ENCODE peak calls at places on chromosomes 1 and 21, in four cellular contexts. E, T, G and P are unnamed samples.

GRCh38 chr1:212255705-212256307 is 29.4 kb upstream of the PPP2R5A start:
- DNase-seq in T (no peak), E (no peak), G (no peak), P (no peak)

GRCh38 chr1:23010734-23011449 is 4.8 kb downstream of the TEX46 start:
- DNase-seq in E (no peak), G (no peak), T (peak; percentile 53), P (peak; percentile 48)

GRCh38 chr1:201656670-201657032 is 117.7 kb downstream of the NAV1 start:
- DNase-seq in E (no peak), T (no peak), G (no peak), P (peak; percentile 81)

GRCh38 chr1:36605942-36606690 is 123.4 kb upstream of the CSF3R start:
- DNase-seq in E (no peak), T (no peak), G (no peak), P (no peak)

GRCh38 chr1:183423541-183423940 is 5.4 kb upstream of the NMNAT2 start:
- DNase-seq in E (no peak), G (no peak), T (no peak), P (no peak)

GRCh38 chr1:1420654-1421134 is 382 bp downstream of the ANKRD65 start:
- DNase-seq in G (no peak), E (no peak), T (no peak), P (no peak)

GRCh38 chr21:38440746-38441145 is 57.5 kb downstream of the ERG start:
- DNase-seq in E (no peak), G (no peak), T (peak; percentile 94), P (peak; percentile 6)

GRCh38 chr21:38476385-38476784 is 21.9 kb downstream of the ERG start:
- DNase-seq in G (no peak), T (no peak), E (no peak), P (no peak)

GRCh38 chr1:181998858-181999257 is 62.7 kb downstream of the ZNF648 start:
- DNase-seq in G (no peak), E (no peak), T (no peak), P (no peak)

GRCh38 chr1:55362558-55362957 is 147.4 kb upstream of the USP24 start:
- DNase-seq in T (peak; percentile 72), G (no peak), E (no peak), P (peak; percentile 86)

GRCh38 chr1:17239420-17239819 is 9.5 kb upstream of the PADI3 start:
- DNase-seq in T (peak; percentile 95), G (peak; percentile 55), E (no peak), P (peak; percentile 95)

GRCh38 chr1:83931658-83932253 is 67.2 kb downstream of the TTLL7 start:
- DNase-seq in G (peak; percentile 4), T (peak; percentile 77), E (no peak), P (peak; percentile 20)

GRCh38 chr1:24764848-24765247 is 19.6 kb downstream of the CLIC4 start:
- DNase-seq in T (no peak), E (no peak), G (no peak), P (no peak)

GRCh38 chr21:31927872-31928476 is 55.2 kb downstream of the HUNK start:
- DNase-seq in G (no peak), T (no peak), E (no peak), P (no peak)

GRCh38 chr1:48916121-48917069 is 139.7 kb upstream of the BEND5 start:
- DNase-seq in E (no peak), G (no peak), T (peak; percentile 80), P (peak; percentile 17)

GRCh38 chr1:169051171-169051570 is 55.3 kb upstream of the ATP1B1 start:
- DNase-seq in T (no peak), G (no peak), E (no peak), P (no peak)

GRCh38 chr1:75630004-75630403 is 19.1 kb upstream of the SLC44A5 start:
- DNase-seq in E (no peak), G (no peak), T (no peak), P (no peak)

GRCh38 chr1:119358661-119359060 is 9.9 kb upstream of the HAO2 start:
- DNase-seq in E (no peak), G (no peak), T (no peak), P (no peak)

GRCh38 chr1:9418851-9419250 is 120.4 kb upstream of the SLC25A33 start:
- DNase-seq in E (no peak), T (no peak), G (no peak), P (no peak)

GRCh38 chr1:47578026-47578861 is 140.4 kb downstream of the FOXD2 start:
- DNase-seq in E (no peak), T (no peak), G (no peak), P (no peak)

GRCh38 chr1:159203621-159204020 is 1.1 kb upstream of the ACKR1 start:
- DNase-seq in E (no peak), T (no peak), G (no peak), P (no peak)

GRCh38 chr1:94729287-94729686 is 90.9 kb upstream of the SLC44A3 start:
- DNase-seq in T (peak; percentile 97), E (no peak), G (no peak), P (peak; percentile 74)

GRCh38 chr1:48208251-48208650 is 14.3 kb upstream of the SLC5A9 start:
- DNase-seq in E (no peak), T (no peak), G (no peak), P (no peak)

GRCh38 chr21:41762236-41762635 is 4.6 kb downstream of the RIPK4 start:
- DNase-seq in E (no peak), G (no peak), T (no peak), P (no peak)

GRCh38 chr1:189149547-189150375 is 1327.9 kb downstream of the BRINP3 start:
- DNase-seq in G (no peak), T (no peak), E (peak; percentile 70), P (no peak)

GRCh38 chr1:172778461-172779455 is 119.9 kb downstream of the FASLG start:
- DNase-seq in E (no peak), T (peak; percentile 19), G (peak; percentile 46), P (peak; percentile 11)

GRCh38 chr1:170182442-170182841 is 36.7 kb downstream of the NTMT2 start:
- DNase-seq in E (no peak), G (no peak), T (no peak), P (no peak)

GRCh38 chr1:81142099-81142776 is 658.5 kb upstream of the ADGRL2 start:
- DNase-seq in G (no peak), T (peak; percentile 85), E (no peak), P (peak; percentile 85)

GRCh38 chr1:201356701-201357100 is 20.8 kb downstream of the TNNT2 start:
- DNase-seq in G (no peak), E (no peak), T (no peak), P (no peak)

GRCh38 chr1:91402023-91402422 is 2.6 kb downstream of the HFM1 start:
- DNase-seq in T (peak; percentile 39), G (no peak), E (no peak), P (peak; percentile 33)

DNA sequence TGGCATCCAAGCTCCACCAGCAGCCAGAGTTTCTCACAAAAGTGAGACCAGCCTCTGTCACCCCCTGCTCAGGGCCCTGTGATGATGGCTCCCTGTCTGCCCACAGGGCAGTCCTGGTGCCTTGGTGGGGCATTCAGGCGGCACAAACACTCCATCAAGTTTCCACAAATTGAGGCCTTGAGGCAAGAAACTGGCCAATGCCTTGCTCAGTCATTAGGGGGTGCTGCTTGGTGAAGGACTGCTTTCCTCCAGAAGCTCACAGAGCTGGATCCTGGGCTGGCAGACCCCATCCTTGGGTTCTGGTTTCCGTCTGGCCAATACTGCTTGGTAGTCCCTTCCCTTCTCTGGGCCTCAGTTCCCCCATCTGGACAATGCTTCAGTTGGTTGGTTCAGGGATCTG is 12.5 kb upstream of the AHDC1 start:
- DNase-seq in G (no peak), E (peak; percentile 31), T (no peak), P (no peak)
- TF ChIP-seq CTCF in G (peak; percentile 45), E (no peak), T (peak; percentile 22), P (peak; percentile 3)

DNA sequence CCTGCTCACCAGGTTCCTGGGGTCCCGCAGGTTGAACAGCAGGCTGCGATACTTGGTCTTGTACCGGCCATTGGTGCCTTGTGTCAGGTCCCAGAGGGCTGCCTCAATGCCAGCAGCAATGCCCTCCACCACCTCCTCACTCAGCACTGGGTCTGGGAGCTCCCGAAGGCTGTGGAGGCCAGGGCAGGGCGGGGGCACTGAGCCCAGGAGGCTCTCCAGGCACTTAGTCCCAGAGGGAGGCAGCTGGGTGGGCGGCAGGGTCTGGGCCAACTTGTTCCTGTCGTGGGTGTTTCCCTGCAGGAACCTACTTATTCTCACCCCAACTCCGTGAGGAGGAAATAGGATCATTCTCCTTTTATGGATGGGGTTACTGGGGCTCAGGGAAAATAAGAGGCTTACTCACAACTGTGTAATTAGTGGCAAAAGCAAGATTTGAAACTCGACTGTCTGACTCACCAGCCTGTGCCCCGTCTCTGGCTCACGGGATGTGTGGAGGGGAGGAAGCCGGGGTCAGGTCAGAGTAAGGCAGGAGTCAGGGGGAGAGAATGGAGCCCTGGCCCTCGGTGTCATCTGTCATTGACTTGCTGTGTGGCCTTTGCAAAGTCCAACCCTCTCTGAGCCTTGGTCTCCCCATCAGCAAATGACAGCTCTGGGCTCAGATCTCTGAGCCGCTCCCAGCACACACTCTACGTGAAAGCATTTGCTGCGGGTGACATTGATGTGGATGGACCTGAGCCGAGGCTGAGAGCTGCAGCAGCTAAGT is 17.2 kb downstream of the SPOCD1 start:
- DNase-seq in E (no peak), G (no peak), T (peak; percentile 79), P (peak; percentile 96)
- H3K4me3 ChIP-seq in E (no peak overlapping the region), G (no peak overlapping the region), T (peak overlapping the region; percentile 66), P (peak overlapping the region; percentile 57)

GRCh38 chr1:34896612-34897011 is 32.8 kb downstream of the DLGAP3 start:
- DNase-seq in T (peak; percentile 12), G (no peak), E (no peak), P (peak; percentile 24)
- TF ChIP-seq CTCF in T (no peak), G (no peak), E (no peak), P (no peak)

GRCh38 chr1:200035397-200035955 is 8.0 kb downstream of the NR5A2 start:
- DNase-seq in G (no peak), T (no peak), E (no peak), P (peak; percentile 33)

GRCh38 chr1:200034821-200035396 is 7.4 kb downstream of the NR5A2 start:
- DNase-seq in G (no peak), T (no peak), E (no peak), P (peak; percentile 74)

GRCh38 chr1:200037501-200037900 is 10.0 kb downstream of the NR5A2 start:
- DNase-seq in T (no peak), G (no peak), E (no peak), P (no peak)

GRCh38 chr1:200036616-200037270 is 9.2 kb downstream of the NR5A2 start:
- DNase-seq in G (no peak), E (no peak), T (no peak), P (no peak)

DNA sequence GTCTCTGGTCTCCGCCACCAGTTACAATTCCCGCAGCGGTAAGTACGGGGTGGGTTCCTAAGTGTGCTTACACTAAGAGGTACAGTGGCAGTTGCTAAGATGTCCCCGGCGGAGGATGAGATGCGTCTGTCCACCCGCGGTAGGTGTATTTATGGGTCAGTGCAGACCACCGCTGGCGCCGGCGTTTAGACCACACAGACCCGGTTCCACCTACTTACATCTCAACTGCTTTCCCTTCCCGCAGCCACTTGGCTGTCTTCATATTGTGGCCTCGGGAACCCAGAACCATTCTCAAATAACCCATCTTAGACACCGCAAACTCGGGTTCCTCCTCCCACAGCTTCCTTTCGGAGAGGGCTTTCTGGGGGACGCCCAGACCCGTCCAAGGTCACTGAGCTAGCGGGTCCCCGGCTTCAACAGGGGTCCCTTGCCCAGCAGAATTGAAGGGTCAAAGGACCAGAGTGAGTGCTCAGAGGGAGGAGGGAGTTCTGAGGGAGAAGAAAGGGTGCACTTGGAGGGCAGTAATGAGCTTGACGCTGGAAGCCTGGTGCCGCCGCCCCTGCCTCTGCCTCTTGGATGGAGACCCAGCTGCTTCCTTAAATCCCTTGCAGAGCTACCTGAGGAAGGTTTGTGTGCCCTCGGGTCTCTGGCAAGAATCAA is 8.6 kb downstream of the NR5A2 start:
- DNase-seq in T (no peak), G (no peak), E (no peak), P (peak; percentile 12)
- H3K4me3 ChIP-seq in T (no peak overlapping the region), G (no peak overlapping the region), E (no peak overlapping the region), P (no peak overlapping the region)